ENCODE peak calls at places on chromosomes 2 and 18, in six cellular contexts. One of them, this sample, is unnamed.

GRCh38 chr2:239311132-239312040 is 89.4 kb downstream of the HDAC4 start:
- DNase-seq in NAMALWA: no peak
- DNase-seq in stimulated activated CD4-positive, alpha-beta T cell treated with anti-CD3 and anti-CD28 coated beads, Interleukin-1b, Interleukin-23, amount 100 ng/mL, for 4 hours: no peak
- DNase-seq in activated T-helper 1 cell treated with anti-CD3 and anti-CD28 coated beads, Interleukin-12 subunit alpha, Interleukin-12 subunit beta, Interleukin-2, Interleukin-4 antibody, amounts not matched to agents 30 ng/mL and 10 ng/mL and 1 ng/mL, durations not matched to agents 14 hours and 24 hours and 36 hours: no peak
- DNase-seq in tibial artery: peak; percentile 61
- DNase-seq in GM12891: no peak
- DNase-seq in this sample: no peak

GRCh38 chr2:16813593-16813992 is 148.0 kb upstream of the CYRIA start:
- DNase-seq in tibial artery: no peak
- DNase-seq in GM12891: no peak
- DNase-seq in NAMALWA: no peak
- DNase-seq in stimulated activated CD4-positive, alpha-beta T cell treated with anti-CD3 and anti-CD28 coated beads, Interleukin-1b, Interleukin-23, amount 100 ng/mL, for 4 hours: no peak
- DNase-seq in activated T-helper 1 cell treated with anti-CD3 and anti-CD28 coated beads, Interleukin-12 subunit alpha, Interleukin-12 subunit beta, Interleukin-2, Interleukin-4 antibody, amounts not matched to agents 30 ng/mL and 10 ng/mL and 1 ng/mL, durations not matched to agents 14 hours and 24 hours and 36 hours: no peak
- DNase-seq in this sample: no peak

GRCh38 chr2:172998547-172998946 is 77.1 kb upstream of the MAP3K20 start:
- DNase-seq in NAMALWA: no peak
- DNase-seq in tibial artery: no peak
- DNase-seq in activated T-helper 1 cell treated with anti-CD3 and anti-CD28 coated beads, Interleukin-12 subunit alpha, Interleukin-12 subunit beta, Interleukin-2, Interleukin-4 antibody, amounts not matched to agents 30 ng/mL and 10 ng/mL and 1 ng/mL, durations not matched to agents 14 hours and 24 hours and 36 hours: no peak
- DNase-seq in GM12891: no peak
- DNase-seq in stimulated activated CD4-positive, alpha-beta T cell treated with anti-CD3 and anti-CD28 coated beads, Interleukin-1b, Interleukin-23, amount 100 ng/mL, for 4 hours: no peak
- DNase-seq in this sample: no peak

GRCh38 chr18:12744103-12744502 is 41.3 kb downstream of the PSMG2 start:
- DNase-seq in stimulated activated CD4-positive, alpha-beta T cell treated with anti-CD3 and anti-CD28 coated beads, Interleukin-1b, Interleukin-23, amount 100 ng/mL, for 4 hours: no peak
- DNase-seq in GM12891: peak; percentile 36
- DNase-seq in NAMALWA: peak; percentile 78
- DNase-seq in tibial artery: no peak
- DNase-seq in activated T-helper 1 cell treated with anti-CD3 and anti-CD28 coated beads, Interleukin-12 subunit alpha, Interleukin-12 subunit beta, Interleukin-2, Interleukin-4 antibody, amounts not matched to agents 30 ng/mL and 10 ng/mL and 1 ng/mL, durations not matched to agents 14 hours and 24 hours and 36 hours: no peak
- DNase-seq in this sample: no peak

GRCh38 chr18:62768172-62768943 is 53.0 kb downstream of the PHLPP1 start:
- DNase-seq in NAMALWA: no peak
- DNase-seq in stimulated activated CD4-positive, alpha-beta T cell treated with anti-CD3 and anti-CD28 coated beads, Interleukin-1b, Interleukin-23, amount 100 ng/mL, for 4 hours: no peak
- DNase-seq in tibial artery: no peak
- DNase-seq in GM12891: no peak
- DNase-seq in activated T-helper 1 cell treated with anti-CD3 and anti-CD28 coated beads, Interleukin-12 subunit alpha, Interleukin-12 subunit beta, Interleukin-2, Interleukin-4 antibody, amounts not matched to agents 30 ng/mL and 10 ng/mL and 1 ng/mL, durations not matched to agents 14 hours and 24 hours and 36 hours: no peak
- DNase-seq in this sample: no peak

GRCh38 chr2:178280261-178280852 is 86.0 kb downstream of the OSBPL6 start:
- DNase-seq in tibial artery: no peak
- DNase-seq in GM12891: no peak
- DNase-seq in activated T-helper 1 cell treated with anti-CD3 and anti-CD28 coated beads, Interleukin-12 subunit alpha, Interleukin-12 subunit beta, Interleukin-2, Interleukin-4 antibody, amounts not matched to agents 30 ng/mL and 10 ng/mL and 1 ng/mL, durations not matched to agents 14 hours and 24 hours and 36 hours: peak; percentile 12
- DNase-seq in NAMALWA: peak; percentile 80
- DNase-seq in stimulated activated CD4-positive, alpha-beta T cell treated with anti-CD3 and anti-CD28 coated beads, Interleukin-1b, Interleukin-23, amount 100 ng/mL, for 4 hours: peak; percentile 30
- DNase-seq in this sample: no peak

GRCh38 chr18:43159091-43159490 is 43.6 kb upstream of the RIT2 start:
- DNase-seq in activated T-helper 1 cell treated with anti-CD3 and anti-CD28 coated beads, Interleukin-12 subunit alpha, Interleukin-12 subunit beta, Interleukin-2, Interleukin-4 antibody, amounts not matched to agents 30 ng/mL and 10 ng/mL and 1 ng/mL, durations not matched to agents 14 hours and 24 hours and 36 hours: no peak
- DNase-seq in GM12891: no peak
- DNase-seq in stimulated activated CD4-positive, alpha-beta T cell treated with anti-CD3 and anti-CD28 coated beads, Interleukin-1b, Interleukin-23, amount 100 ng/mL, for 4 hours: no peak
- DNase-seq in NAMALWA: no peak
- DNase-seq in tibial artery: no peak
- DNase-seq in this sample: no peak

GRCh38 chr2:86337235-86338099 is at the start of gene REEP1:
- DNase-seq in GM12891: peak; percentile 53
- DNase-seq in activated T-helper 1 cell treated with anti-CD3 and anti-CD28 coated beads, Interleukin-12 subunit alpha, Interleukin-12 subunit beta, Interleukin-2, Interleukin-4 antibody, amounts not matched to agents 30 ng/mL and 10 ng/mL and 1 ng/mL, durations not matched to agents 14 hours and 24 hours and 36 hours: no peak
- DNase-seq in NAMALWA: no peak
- DNase-seq in stimulated activated CD4-positive, alpha-beta T cell treated with anti-CD3 and anti-CD28 coated beads, Interleukin-1b, Interleukin-23, amount 100 ng/mL, for 4 hours: no peak
- DNase-seq in tibial artery: no peak
- DNase-seq in this sample: no peak

GRCh38 chr2:124048664-124049063 is 23.6 kb downstream of the CNTNAP5 start:
- DNase-seq in activated T-helper 1 cell treated with anti-CD3 and anti-CD28 coated beads, Interleukin-12 subunit alpha, Interleukin-12 subunit beta, Interleukin-2, Interleukin-4 antibody, amounts not matched to agents 30 ng/mL and 10 ng/mL and 1 ng/mL, durations not matched to agents 14 hours and 24 hours and 36 hours: no peak
- DNase-seq in tibial artery: no peak
- DNase-seq in stimulated activated CD4-positive, alpha-beta T cell treated with anti-CD3 and anti-CD28 coated beads, Interleukin-1b, Interleukin-23, amount 100 ng/mL, for 4 hours: no peak
- DNase-seq in NAMALWA: no peak
- DNase-seq in GM12891: no peak
- DNase-seq in this sample: no peak

GRCh38 chr2:155250800-155251199 is 552.3 kb downstream of the KCNJ3 start:
- DNase-seq in tibial artery: no peak
- DNase-seq in GM12891: no peak
- DNase-seq in stimulated activated CD4-positive, alpha-beta T cell treated with anti-CD3 and anti-CD28 coated beads, Interleukin-1b, Interleukin-23, amount 100 ng/mL, for 4 hours: no peak
- DNase-seq in activated T-helper 1 cell treated with anti-CD3 and anti-CD28 coated beads, Interleukin-12 subunit alpha, Interleukin-12 subunit beta, Interleukin-2, Interleukin-4 antibody, amounts not matched to agents 30 ng/mL and 10 ng/mL and 1 ng/mL, durations not matched to agents 14 hours and 24 hours and 36 hours: no peak
- DNase-seq in NAMALWA: peak; percentile 68
- DNase-seq in this sample: no peak

GRCh38 chr2:213316001-213316735 is 31.9 kb downstream of the SPAG16 start:
- DNase-seq in activated T-helper 1 cell treated with anti-CD3 and anti-CD28 coated beads, Interleukin-12 subunit alpha, Interleukin-12 subunit beta, Interleukin-2, Interleukin-4 antibody, amounts not matched to agents 30 ng/mL and 10 ng/mL and 1 ng/mL, durations not matched to agents 14 hours and 24 hours and 36 hours: no peak
- DNase-seq in tibial artery: no peak
- DNase-seq in NAMALWA: no peak
- DNase-seq in GM12891: no peak
- DNase-seq in stimulated activated CD4-positive, alpha-beta T cell treated with anti-CD3 and anti-CD28 coated beads, Interleukin-1b, Interleukin-23, amount 100 ng/mL, for 4 hours: no peak
- DNase-seq in this sample: no peak

GRCh38 chr2:30217644-30218361 is 13.5 kb upstream of the LBH start:
- DNase-seq in activated T-helper 1 cell treated with anti-CD3 and anti-CD28 coated beads, Interleukin-12 subunit alpha, Interleukin-12 subunit beta, Interleukin-2, Interleukin-4 antibody, amounts not matched to agents 30 ng/mL and 10 ng/mL and 1 ng/mL, durations not matched to agents 14 hours and 24 hours and 36 hours: no peak
- DNase-seq in GM12891: no peak
- DNase-seq in stimulated activated CD4-positive, alpha-beta T cell treated with anti-CD3 and anti-CD28 coated beads, Interleukin-1b, Interleukin-23, amount 100 ng/mL, for 4 hours: no peak
- DNase-seq in tibial artery: peak; percentile 89
- DNase-seq in NAMALWA: peak; percentile 39
- DNase-seq in this sample: no peak

GRCh38 chr18:49878015-49878414 is 64.7 kb upstream of the ACAA2 start:
- DNase-seq in tibial artery: no peak
- DNase-seq in GM12891: no peak
- DNase-seq in activated T-helper 1 cell treated with anti-CD3 and anti-CD28 coated beads, Interleukin-12 subunit alpha, Interleukin-12 subunit beta, Interleukin-2, Interleukin-4 antibody, amounts not matched to agents 30 ng/mL and 10 ng/mL and 1 ng/mL, durations not matched to agents 14 hours and 24 hours and 36 hours: no peak
- DNase-seq in stimulated activated CD4-positive, alpha-beta T cell treated with anti-CD3 and anti-CD28 coated beads, Interleukin-1b, Interleukin-23, amount 100 ng/mL, for 4 hours: no peak
- DNase-seq in NAMALWA: no peak
- DNase-seq in this sample: no peak

GRCh38 chr2:100140582-100140981 is 1.8 kb downstream of the AFF3 start:
- DNase-seq in activated T-helper 1 cell treated with anti-CD3 and anti-CD28 coated beads, Interleukin-12 subunit alpha, Interleukin-12 subunit beta, Interleukin-2, Interleukin-4 antibody, amounts not matched to agents 30 ng/mL and 10 ng/mL and 1 ng/mL, durations not matched to agents 14 hours and 24 hours and 36 hours: no peak
- DNase-seq in NAMALWA: peak; percentile 71
- DNase-seq in GM12891: no peak
- DNase-seq in tibial artery: no peak
- DNase-seq in stimulated activated CD4-positive, alpha-beta T cell treated with anti-CD3 and anti-CD28 coated beads, Interleukin-1b, Interleukin-23, amount 100 ng/mL, for 4 hours: no peak
- DNase-seq in this sample: no peak

GRCh38 chr2:75100011-75100680 is 99.2 kb downstream of the TACR1 start:
- DNase-seq in NAMALWA: no peak
- DNase-seq in tibial artery: no peak
- DNase-seq in GM12891: no peak
- DNase-seq in stimulated activated CD4-positive, alpha-beta T cell treated with anti-CD3 and anti-CD28 coated beads, Interleukin-1b, Interleukin-23, amount 100 ng/mL, for 4 hours: no peak
- DNase-seq in activated T-helper 1 cell treated with anti-CD3 and anti-CD28 coated beads, Interleukin-12 subunit alpha, Interleukin-12 subunit beta, Interleukin-2, Interleukin-4 antibody, amounts not matched to agents 30 ng/mL and 10 ng/mL and 1 ng/mL, durations not matched to agents 14 hours and 24 hours and 36 hours: no peak
- DNase-seq in this sample: no peak

GRCh38 chr18:13513015-13513414 is 213.3 kb downstream of the FAM210A start:
- DNase-seq in activated T-helper 1 cell treated with anti-CD3 and anti-CD28 coated beads, Interleukin-12 subunit alpha, Interleukin-12 subunit beta, Interleukin-2, Interleukin-4 antibody, amounts not matched to agents 30 ng/mL and 10 ng/mL and 1 ng/mL, durations not matched to agents 14 hours and 24 hours and 36 hours: no peak
- DNase-seq in stimulated activated CD4-positive, alpha-beta T cell treated with anti-CD3 and anti-CD28 coated beads, Interleukin-1b, Interleukin-23, amount 100 ng/mL, for 4 hours: no peak
- DNase-seq in NAMALWA: no peak
- DNase-seq in GM12891: no peak
- DNase-seq in tibial artery: no peak
- DNase-seq in this sample: no peak

GRCh38 chr2:39728941-39729351 is 50.1 kb downstream of the THUMPD2 start:
- DNase-seq in NAMALWA: peak; percentile 61
- DNase-seq in activated T-helper 1 cell treated with anti-CD3 and anti-CD28 coated beads, Interleukin-12 subunit alpha, Interleukin-12 subunit beta, Interleukin-2, Interleukin-4 antibody, amounts not matched to agents 30 ng/mL and 10 ng/mL and 1 ng/mL, durations not matched to agents 14 hours and 24 hours and 36 hours: no peak
- DNase-seq in GM12891: no peak
- DNase-seq in tibial artery: no peak
- DNase-seq in stimulated activated CD4-positive, alpha-beta T cell treated with anti-CD3 and anti-CD28 coated beads, Interleukin-1b, Interleukin-23, amount 100 ng/mL, for 4 hours: no peak
- DNase-seq in this sample: no peak

GRCh38 chr2:170421175-170421687 is 243.3 kb downstream of the MYO3B start:
- DNase-seq in stimulated activated CD4-positive, alpha-beta T cell treated with anti-CD3 and anti-CD28 coated beads, Interleukin-1b, Interleukin-23, amount 100 ng/mL, for 4 hours: no peak
- DNase-seq in activated T-helper 1 cell treated with anti-CD3 and anti-CD28 coated beads, Interleukin-12 subunit alpha, Interleukin-12 subunit beta, Interleukin-2, Interleukin-4 antibody, amounts not matched to agents 30 ng/mL and 10 ng/mL and 1 ng/mL, durations not matched to agents 14 hours and 24 hours and 36 hours: no peak
- DNase-seq in tibial artery: no peak
- DNase-seq in GM12891: no peak
- DNase-seq in NAMALWA: no peak
- DNase-seq in this sample: no peak

GRCh38 chr2:230811508-230811907 is 53.2 kb upstream of the ITM2C start:
- DNase-seq in tibial artery: no peak
- DNase-seq in stimulated activated CD4-positive, alpha-beta T cell treated with anti-CD3 and anti-CD28 coated beads, Interleukin-1b, Interleukin-23, amount 100 ng/mL, for 4 hours: no peak
- DNase-seq in GM12891: no peak
- DNase-seq in NAMALWA: no peak
- DNase-seq in activated T-helper 1 cell treated with anti-CD3 and anti-CD28 coated beads, Interleukin-12 subunit alpha, Interleukin-12 subunit beta, Interleukin-2, Interleukin-4 antibody, amounts not matched to agents 30 ng/mL and 10 ng/mL and 1 ng/mL, durations not matched to agents 14 hours and 24 hours and 36 hours: no peak
- DNase-seq in this sample: no peak

GRCh38 chr2:69210386-69210785 is 176.6 kb downstream of the GFPT1 start:
- DNase-seq in stimulated activated CD4-positive, alpha-beta T cell treated with anti-CD3 and anti-CD28 coated beads, Interleukin-1b, Interleukin-23, amount 100 ng/mL, for 4 hours: no peak
- DNase-seq in NAMALWA: no peak
- DNase-seq in GM12891: no peak
- DNase-seq in tibial artery: no peak
- DNase-seq in activated T-helper 1 cell treated with anti-CD3 and anti-CD28 coated beads, Interleukin-12 subunit alpha, Interleukin-12 subunit beta, Interleukin-2, Interleukin-4 antibody, amounts not matched to agents 30 ng/mL and 10 ng/mL and 1 ng/mL, durations not matched to agents 14 hours and 24 hours and 36 hours: no peak
- DNase-seq in this sample: no peak

GRCh38 chr2:219218279-219219112 is at the start of gene ABCB6:
- DNase-seq in GM12891: peak; percentile 94
- DNase-seq in NAMALWA: peak; percentile 90
- DNase-seq in tibial artery: peak; percentile 99
- DNase-seq in stimulated activated CD4-positive, alpha-beta T cell treated with anti-CD3 and anti-CD28 coated beads, Interleukin-1b, Interleukin-23, amount 100 ng/mL, for 4 hours: peak; percentile 83
- DNase-seq in activated T-helper 1 cell treated with anti-CD3 and anti-CD28 coated beads, Interleukin-12 subunit alpha, Interleukin-12 subunit beta, Interleukin-2, Interleukin-4 antibody, amounts not matched to agents 30 ng/mL and 10 ng/mL and 1 ng/mL, durations not matched to agents 14 hours and 24 hours and 36 hours: peak; percentile 86
- DNase-seq in this sample: peak; percentile 84

GRCh38 chr2:152370783-152371182 is 35.8 kb downstream of the FMNL2 start:
- DNase-seq in GM12891: no peak
- DNase-seq in activated T-helper 1 cell treated with anti-CD3 and anti-CD28 coated beads, Interleukin-12 subunit alpha, Interleukin-12 subunit beta, Interleukin-2, Interleukin-4 antibody, amounts not matched to agents 30 ng/mL and 10 ng/mL and 1 ng/mL, durations not matched to agents 14 hours and 24 hours and 36 hours: no peak
- DNase-seq in NAMALWA: no peak
- DNase-seq in stimulated activated CD4-positive, alpha-beta T cell treated with anti-CD3 and anti-CD28 coated beads, Interleukin-1b, Interleukin-23, amount 100 ng/mL, for 4 hours: no peak
- DNase-seq in tibial artery: no peak
- DNase-seq in this sample: no peak

GRCh38 chr18:59810740-59811520 is 88.9 kb upstream of the PMAIP1 start:
- DNase-seq in activated T-helper 1 cell treated with anti-CD3 and anti-CD28 coated beads, Interleukin-12 subunit alpha, Interleukin-12 subunit beta, Interleukin-2, Interleukin-4 antibody, amounts not matched to agents 30 ng/mL and 10 ng/mL and 1 ng/mL, durations not matched to agents 14 hours and 24 hours and 36 hours: no peak
- DNase-seq in NAMALWA: no peak
- DNase-seq in tibial artery: no peak
- DNase-seq in GM12891: no peak
- DNase-seq in stimulated activated CD4-positive, alpha-beta T cell treated with anti-CD3 and anti-CD28 coated beads, Interleukin-1b, Interleukin-23, amount 100 ng/mL, for 4 hours: no peak
- DNase-seq in this sample: no peak

GRCh38 chr2:54106631-54107454 is 8.6 kb upstream of the ACYP2 start:
- DNase-seq in NAMALWA: peak; percentile 85
- DNase-seq in GM12891: no peak
- DNase-seq in tibial artery: no peak
- DNase-seq in stimulated activated CD4-positive, alpha-beta T cell treated with anti-CD3 and anti-CD28 coated beads, Interleukin-1b, Interleukin-23, amount 100 ng/mL, for 4 hours: peak; percentile 34
- DNase-seq in activated T-helper 1 cell treated with anti-CD3 and anti-CD28 coated beads, Interleukin-12 subunit alpha, Interleukin-12 subunit beta, Interleukin-2, Interleukin-4 antibody, amounts not matched to agents 30 ng/mL and 10 ng/mL and 1 ng/mL, durations not matched to agents 14 hours and 24 hours and 36 hours: peak; percentile 11
- DNase-seq in this sample: no peak

GRCh38 chr2:69830045-69830905 is 815 bp downstream of the GMCL1 start:
- DNase-seq in GM12891: peak; percentile 16
- DNase-seq in NAMALWA: peak; percentile 61
- DNase-seq in stimulated activated CD4-positive, alpha-beta T cell treated with anti-CD3 and anti-CD28 coated beads, Interleukin-1b, Interleukin-23, amount 100 ng/mL, for 4 hours: peak; percentile 3
- DNase-seq in activated T-helper 1 cell treated with anti-CD3 and anti-CD28 coated beads, Interleukin-12 subunit alpha, Interleukin-12 subunit beta, Interleukin-2, Interleukin-4 antibody, amounts not matched to agents 30 ng/mL and 10 ng/mL and 1 ng/mL, durations not matched to agents 14 hours and 24 hours and 36 hours: peak; percentile 49
- DNase-seq in tibial artery: peak; percentile 68
- DNase-seq in this sample: peak; percentile 21

GRCh38 chr2:231604101-231604684 is 11.5 kb downstream of the TEX44 start:
- DNase-seq in GM12891: peak; percentile 61
- DNase-seq in NAMALWA: peak; percentile 89
- DNase-seq in tibial artery: peak; percentile 78
- DNase-seq in stimulated activated CD4-positive, alpha-beta T cell treated with anti-CD3 and anti-CD28 coated beads, Interleukin-1b, Interleukin-23, amount 100 ng/mL, for 4 hours: no peak
- DNase-seq in activated T-helper 1 cell treated with anti-CD3 and anti-CD28 coated beads, Interleukin-12 subunit alpha, Interleukin-12 subunit beta, Interleukin-2, Interleukin-4 antibody, amounts not matched to agents 30 ng/mL and 10 ng/mL and 1 ng/mL, durations not matched to agents 14 hours and 24 hours and 36 hours: no peak
- DNase-seq in this sample: no peak

GRCh38 chr2:233003658-233004555 is 9.1 kb downstream of the NGEF start:
- DNase-seq in stimulated activated CD4-positive, alpha-beta T cell treated with anti-CD3 and anti-CD28 coated beads, Interleukin-1b, Interleukin-23, amount 100 ng/mL, for 4 hours: no peak
- DNase-seq in GM12891: no peak
- DNase-seq in activated T-helper 1 cell treated with anti-CD3 and anti-CD28 coated beads, Interleukin-12 subunit alpha, Interleukin-12 subunit beta, Interleukin-2, Interleukin-4 antibody, amounts not matched to agents 30 ng/mL and 10 ng/mL and 1 ng/mL, durations not matched to agents 14 hours and 24 hours and 36 hours: no peak
- DNase-seq in NAMALWA: no peak
- DNase-seq in tibial artery: peak; percentile 56
- DNase-seq in this sample: no peak

GRCh38 chr2:17148298-17149228 is 369.7 kb downstream of the RAD51AP2 start:
- DNase-seq in tibial artery: no peak
- DNase-seq in activated T-helper 1 cell treated with anti-CD3 and anti-CD28 coated beads, Interleukin-12 subunit alpha, Interleukin-12 subunit beta, Interleukin-2, Interleukin-4 antibody, amounts not matched to agents 30 ng/mL and 10 ng/mL and 1 ng/mL, durations not matched to agents 14 hours and 24 hours and 36 hours: no peak
- DNase-seq in stimulated activated CD4-positive, alpha-beta T cell treated with anti-CD3 and anti-CD28 coated beads, Interleukin-1b, Interleukin-23, amount 100 ng/mL, for 4 hours: no peak
- DNase-seq in NAMALWA: peak; percentile 41
- DNase-seq in GM12891: no peak
- DNase-seq in this sample: no peak

GRCh38 chr18:5710235-5710634 is 166.4 kb upstream of the EPB41L3 start:
- DNase-seq in GM12891: no peak
- DNase-seq in NAMALWA: no peak
- DNase-seq in stimulated activated CD4-positive, alpha-beta T cell treated with anti-CD3 and anti-CD28 coated beads, Interleukin-1b, Interleukin-23, amount 100 ng/mL, for 4 hours: no peak
- DNase-seq in activated T-helper 1 cell treated with anti-CD3 and anti-CD28 coated beads, Interleukin-12 subunit alpha, Interleukin-12 subunit beta, Interleukin-2, Interleukin-4 antibody, amounts not matched to agents 30 ng/mL and 10 ng/mL and 1 ng/mL, durations not matched to agents 14 hours and 24 hours and 36 hours: no peak
- DNase-seq in tibial artery: no peak
- DNase-seq in this sample: no peak

GRCh38 chr2:120731175-120731574 is 4.5 kb upstream of the GLI2 start:
- DNase-seq in stimulated activated CD4-positive, alpha-beta T cell treated with anti-CD3 and anti-CD28 coated beads, Interleukin-1b, Interleukin-23, amount 100 ng/mL, for 4 hours: no peak
- DNase-seq in GM12891: no peak
- DNase-seq in activated T-helper 1 cell treated with anti-CD3 and anti-CD28 coated beads, Interleukin-12 subunit alpha, Interleukin-12 subunit beta, Interleukin-2, Interleukin-4 antibody, amounts not matched to agents 30 ng/mL and 10 ng/mL and 1 ng/mL, durations not matched to agents 14 hours and 24 hours and 36 hours: no peak
- DNase-seq in tibial artery: peak; percentile 29
- DNase-seq in NAMALWA: no peak
- DNase-seq in this sample: no peak

GRCh38 chr2:26299488-26300092 is 46.4 kb upstream of the SELENOI start:
- DNase-seq in tibial artery: no peak
- DNase-seq in activated T-helper 1 cell treated with anti-CD3 and anti-CD28 coated beads, Interleukin-12 subunit alpha, Interleukin-12 subunit beta, Interleukin-2, Interleukin-4 antibody, amounts not matched to agents 30 ng/mL and 10 ng/mL and 1 ng/mL, durations not matched to agents 14 hours and 24 hours and 36 hours: no peak
- DNase-seq in NAMALWA: peak; percentile 37
- DNase-seq in stimulated activated CD4-positive, alpha-beta T cell treated with anti-CD3 and anti-CD28 coated beads, Interleukin-1b, Interleukin-23, amount 100 ng/mL, for 4 hours: peak; percentile 4
- DNase-seq in GM12891: no peak
- DNase-seq in this sample: no peak

GRCh38 chr18:60070631-60071030 is 170.8 kb downstream of the PMAIP1 start:
- DNase-seq in stimulated activated CD4-positive, alpha-beta T cell treated with anti-CD3 and anti-CD28 coated beads, Interleukin-1b, Interleukin-23, amount 100 ng/mL, for 4 hours: no peak
- DNase-seq in NAMALWA: no peak
- DNase-seq in tibial artery: no peak
- DNase-seq in activated T-helper 1 cell treated with anti-CD3 and anti-CD28 coated beads, Interleukin-12 subunit alpha, Interleukin-12 subunit beta, Interleukin-2, Interleukin-4 antibody, amounts not matched to agents 30 ng/mL and 10 ng/mL and 1 ng/mL, durations not matched to agents 14 hours and 24 hours and 36 hours: no peak
- DNase-seq in GM12891: no peak
- DNase-seq in this sample: no peak

GRCh38 chr2:11687736-11688135 is 17.7 kb upstream of the NTSR2 start:
- DNase-seq in NAMALWA: no peak
- DNase-seq in activated T-helper 1 cell treated with anti-CD3 and anti-CD28 coated beads, Interleukin-12 subunit alpha, Interleukin-12 subunit beta, Interleukin-2, Interleukin-4 antibody, amounts not matched to agents 30 ng/mL and 10 ng/mL and 1 ng/mL, durations not matched to agents 14 hours and 24 hours and 36 hours: no peak
- DNase-seq in GM12891: no peak
- DNase-seq in tibial artery: peak; percentile 55
- DNase-seq in stimulated activated CD4-positive, alpha-beta T cell treated with anti-CD3 and anti-CD28 coated beads, Interleukin-1b, Interleukin-23, amount 100 ng/mL, for 4 hours: no peak
- DNase-seq in this sample: no peak

GRCh38 chr2:106020821-106021316 is 173.2 kb downstream of the UXS1 start:
- DNase-seq in NAMALWA: no peak
- DNase-seq in activated T-helper 1 cell treated with anti-CD3 and anti-CD28 coated beads, Interleukin-12 subunit alpha, Interleukin-12 subunit beta, Interleukin-2, Interleukin-4 antibody, amounts not matched to agents 30 ng/mL and 10 ng/mL and 1 ng/mL, durations not matched to agents 14 hours and 24 hours and 36 hours: no peak
- DNase-seq in GM12891: no peak
- DNase-seq in stimulated activated CD4-positive, alpha-beta T cell treated with anti-CD3 and anti-CD28 coated beads, Interleukin-1b, Interleukin-23, amount 100 ng/mL, for 4 hours: no peak
- DNase-seq in tibial artery: peak; percentile 77
- DNase-seq in this sample: no peak

GRCh38 chr2:178230396-178230795 is 36.1 kb downstream of the OSBPL6 start:
- DNase-seq in stimulated activated CD4-positive, alpha-beta T cell treated with anti-CD3 and anti-CD28 coated beads, Interleukin-1b, Interleukin-23, amount 100 ng/mL, for 4 hours: no peak
- DNase-seq in activated T-helper 1 cell treated with anti-CD3 and anti-CD28 coated beads, Interleukin-12 subunit alpha, Interleukin-12 subunit beta, Interleukin-2, Interleukin-4 antibody, amounts not matched to agents 30 ng/mL and 10 ng/mL and 1 ng/mL, durations not matched to agents 14 hours and 24 hours and 36 hours: no peak
- DNase-seq in tibial artery: no peak
- DNase-seq in NAMALWA: no peak
- DNase-seq in GM12891: no peak
- DNase-seq in this sample: no peak

GRCh38 chr2:95025406-95026319 is at the start of gene MAL:
- DNase-seq in activated T-helper 1 cell treated with anti-CD3 and anti-CD28 coated beads, Interleukin-12 subunit alpha, Interleukin-12 subunit beta, Interleukin-2, Interleukin-4 antibody, amounts not matched to agents 30 ng/mL and 10 ng/mL and 1 ng/mL, durations not matched to agents 14 hours and 24 hours and 36 hours: peak; percentile 64
- DNase-seq in GM12891: no peak
- DNase-seq in tibial artery: no peak
- DNase-seq in stimulated activated CD4-positive, alpha-beta T cell treated with anti-CD3 and anti-CD28 coated beads, Interleukin-1b, Interleukin-23, amount 100 ng/mL, for 4 hours: peak; percentile 51
- DNase-seq in NAMALWA: no peak
- DNase-seq in this sample: peak; percentile 38

GRCh38 chr2:70541481-70542020 is 12.1 kb downstream of the TGFA start:
- DNase-seq in activated T-helper 1 cell treated with anti-CD3 and anti-CD28 coated beads, Interleukin-12 subunit alpha, Interleukin-12 subunit beta, Interleukin-2, Interleukin-4 antibody, amounts not matched to agents 30 ng/mL and 10 ng/mL and 1 ng/mL, durations not matched to agents 14 hours and 24 hours and 36 hours: no peak
- DNase-seq in tibial artery: no peak
- DNase-seq in NAMALWA: no peak
- DNase-seq in GM12891: no peak
- DNase-seq in stimulated activated CD4-positive, alpha-beta T cell treated with anti-CD3 and anti-CD28 coated beads, Interleukin-1b, Interleukin-23, amount 100 ng/mL, for 4 hours: no peak
- DNase-seq in this sample: no peak

GRCh38 chr2:26911911-26912861 is 58.3 kb upstream of the MAPRE3 start:
- DNase-seq in activated T-helper 1 cell treated with anti-CD3 and anti-CD28 coated beads, Interleukin-12 subunit alpha, Interleukin-12 subunit beta, Interleukin-2, Interleukin-4 antibody, amounts not matched to agents 30 ng/mL and 10 ng/mL and 1 ng/mL, durations not matched to agents 14 hours and 24 hours and 36 hours: no peak
- DNase-seq in tibial artery: no peak
- DNase-seq in stimulated activated CD4-positive, alpha-beta T cell treated with anti-CD3 and anti-CD28 coated beads, Interleukin-1b, Interleukin-23, amount 100 ng/mL, for 4 hours: no peak
- DNase-seq in GM12891: no peak
- DNase-seq in NAMALWA: no peak
- DNase-seq in this sample: no peak